ENCODE peak calls at places on chromosome 18, in five cellular contexts. One of them, this sample, is unnamed. For H3K36me3, the result is how much of the 10 kb centered on the place peaks cover.

GRCh38 chr18:57209697-57210096 is 62.8 kb downstream of the BOD1L2 start:
- DNase-seq in HepG2: no peak
- DNase-seq in lower lobe of right lung: no peak
- DNase-seq in fibroblast of lung: no peak
- DNase-seq in GM23248: no peak
- DNase-seq in this sample: no peak

GRCh38 chr18:5879479-5879882 is 15.8 kb downstream of the TMEM200C start:
- DNase-seq in HepG2: peak
- DNase-seq in lower lobe of right lung: no peak
- DNase-seq in fibroblast of lung: peak
- DNase-seq in GM23248: peak
- DNase-seq in this sample: no peak

GRCh38 chr18:23135679-23136325 is 517 bp downstream of the CABLES1 start:
- DNase-seq in HepG2: no peak
- DNase-seq in lower lobe of right lung: peak
- DNase-seq in fibroblast of lung: no peak
- DNase-seq in GM23248: peak
- DNase-seq in this sample: no peak

GRCh38 chr18:513826-514530 is 13.5 kb upstream of the COLEC12 start:
- DNase-seq in HepG2: no peak
- DNase-seq in lower lobe of right lung: no peak
- DNase-seq in fibroblast of lung: no peak
- DNase-seq in GM23248: no peak
- DNase-seq in this sample: no peak

GRCh38 chr18:79784071-79784913 is 13.4 kb upstream of the KCNG2 start:
- DNase-seq in HepG2: no peak
- DNase-seq in lower lobe of right lung: peak
- DNase-seq in fibroblast of lung: no peak
- DNase-seq in GM23248: no peak
- DNase-seq in this sample: no peak

GRCh38 chr18:58208207-58208944 is 164.3 kb downstream of the NEDD4L start:
- DNase-seq in HepG2: no peak
- DNase-seq in lower lobe of right lung: no peak
- DNase-seq in fibroblast of lung: peak
- DNase-seq in GM23248: peak
- DNase-seq in this sample: no peak

GRCh38 chr18:46632401-46633089 is 24.5 kb downstream of the LOXHD1 start:
- DNase-seq in HepG2: no peak
- DNase-seq in lower lobe of right lung: no peak
- DNase-seq in fibroblast of lung: no peak
- DNase-seq in GM23248: peak
- DNase-seq in this sample: peak

GRCh38 chr18:58970943-58971799 is 106.5 kb downstream of the ZNF532 start:
- DNase-seq in HepG2: no peak
- DNase-seq in lower lobe of right lung: no peak
- DNase-seq in fibroblast of lung: no peak
- DNase-seq in GM23248: no peak
- DNase-seq in this sample: no peak

GRCh38 chr18:79062806-79063205 is 6.4 kb upstream of the ATP9B start:
- DNase-seq in HepG2: peak
- DNase-seq in lower lobe of right lung: peak
- DNase-seq in fibroblast of lung: no peak
- DNase-seq in GM23248: no peak
- DNase-seq in this sample: no peak

GRCh38 chr18:77087391-77088141 is 45.0 kb downstream of the MBP start:
- DNase-seq in HepG2: no peak
- DNase-seq in lower lobe of right lung: peak
- DNase-seq in fibroblast of lung: peak
- DNase-seq in GM23248: peak
- DNase-seq in this sample: no peak

GRCh38 chr18:47317824-47318508 is 66.5 kb upstream of the SKOR2 start:
- DNase-seq in HepG2: no peak
- DNase-seq in lower lobe of right lung: no peak
- DNase-seq in fibroblast of lung: no peak
- DNase-seq in GM23248: no peak
- DNase-seq in this sample: no peak

GRCh38 chr18:2326999-2327398 is 244.3 kb downstream of the METTL4 start:
- DNase-seq in HepG2: no peak
- DNase-seq in lower lobe of right lung: no peak
- DNase-seq in fibroblast of lung: no peak
- DNase-seq in GM23248: peak
- DNase-seq in this sample: no peak

GRCh38 chr18:23166863-23167531 is 31.7 kb downstream of the CABLES1 start:
- DNase-seq in HepG2: no peak
- DNase-seq in lower lobe of right lung: no peak
- DNase-seq in fibroblast of lung: no peak
- DNase-seq in GM23248: peak
- DNase-seq in this sample: no peak

GRCh38 chr18:76553715-76554603 is 58.9 kb upstream of the ZNF516 start:
- DNase-seq in HepG2: peak
- DNase-seq in lower lobe of right lung: no peak
- DNase-seq in fibroblast of lung: peak
- DNase-seq in GM23248: peak
- DNase-seq in this sample: no peak

GRCh38 chr18:78151234-78151633 is 828.4 kb upstream of the SALL3 start:
- DNase-seq in HepG2: no peak
- DNase-seq in lower lobe of right lung: no peak
- DNase-seq in fibroblast of lung: no peak
- DNase-seq in GM23248: no peak
- DNase-seq in this sample: no peak

GRCh38 chr18:79402209-79402576 is 6.5 kb downstream of the NFATC1 start:
- DNase-seq in HepG2: no peak
- DNase-seq in lower lobe of right lung: peak
- DNase-seq in fibroblast of lung: no peak
- DNase-seq in GM23248: no peak
- DNase-seq in this sample: no peak

GRCh38 chr18:7568426-7568825 is 1.3 kb downstream of the PTPRM start:
- DNase-seq in HepG2: peak
- DNase-seq in lower lobe of right lung: peak
- DNase-seq in fibroblast of lung: peak
- DNase-seq in GM23248: peak
- DNase-seq in this sample: no peak

GRCh38 chr18:30675072-30675471 is 367.5 kb downstream of the DSC3 start:
- DNase-seq in HepG2: no peak
- DNase-seq in lower lobe of right lung: no peak
- DNase-seq in fibroblast of lung: no peak
- DNase-seq in GM23248: no peak
- DNase-seq in this sample: no peak

GRCh38 chr18:79497638-79498081 is 101.9 kb downstream of the NFATC1 start:
- DNase-seq in HepG2: no peak
- DNase-seq in lower lobe of right lung: no peak
- DNase-seq in fibroblast of lung: no peak
- DNase-seq in GM23248: no peak
- DNase-seq in this sample: no peak

GRCh38 chr18:32138332-32138731 is 46.7 kb downstream of the RNF138 start:
- DNase-seq in HepG2: no peak
- DNase-seq in lower lobe of right lung: no peak
- DNase-seq in fibroblast of lung: no peak
- DNase-seq in GM23248: no peak
- DNase-seq in this sample: no peak

GRCh38 chr18:58887613-58887963 is 22.9 kb downstream of the ZNF532 start:
- DNase-seq in HepG2: no peak
- DNase-seq in lower lobe of right lung: peak
- DNase-seq in fibroblast of lung: no peak
- DNase-seq in GM23248: no peak
- DNase-seq in this sample: peak

GRCh38 chr18:12944724-12945123 is 3.1 kb upstream of the SEH1L start:
- DNase-seq in HepG2: no peak
- DNase-seq in lower lobe of right lung: no peak
- DNase-seq in fibroblast of lung: no peak
- DNase-seq in GM23248: peak
- DNase-seq in this sample: peak

GRCh38 chr18:31512203-31512764 is 14.3 kb downstream of the DSG2 start:
- DNase-seq in HepG2: peak
- DNase-seq in lower lobe of right lung: no peak
- DNase-seq in fibroblast of lung: peak
- DNase-seq in GM23248: peak
- DNase-seq in this sample: no peak

GRCh38 chr18:13616525-13617035 is 109.8 kb downstream of the FAM210A start:
- DNase-seq in HepG2: no peak
- DNase-seq in lower lobe of right lung: no peak
- DNase-seq in fibroblast of lung: no peak
- DNase-seq in GM23248: no peak
- DNase-seq in this sample: peak

GRCh38 chr18:42578781-42579180 is 536.7 kb downstream of the RIT2 start:
- DNase-seq in HepG2: no peak
- DNase-seq in lower lobe of right lung: no peak
- DNase-seq in fibroblast of lung: no peak
- DNase-seq in GM23248: peak
- DNase-seq in this sample: no peak

GRCh38 chr18:2981212-2981728 is 31.7 kb downstream of the LPIN2 start:
- DNase-seq in HepG2: no peak
- DNase-seq in lower lobe of right lung: no peak
- DNase-seq in fibroblast of lung: peak
- DNase-seq in GM23248: peak
- DNase-seq in this sample: no peak

GRCh38 chr18:32167980-32168379 is 21.9 kb upstream of the MEP1B start:
- DNase-seq in HepG2: no peak
- DNase-seq in lower lobe of right lung: no peak
- DNase-seq in fibroblast of lung: no peak
- DNase-seq in GM23248: peak
- DNase-seq in this sample: no peak

GRCh38 chr18:45169610-45170009 is 445.7 kb upstream of the SLC14A2 start:
- DNase-seq in HepG2: no peak
- DNase-seq in lower lobe of right lung: no peak
- DNase-seq in fibroblast of lung: peak
- DNase-seq in GM23248: peak
- DNase-seq in this sample: peak

GRCh38 chr18:59455728-59456276 is 96.7 kb upstream of the LMAN1 start:
- DNase-seq in HepG2: no peak
- DNase-seq in lower lobe of right lung: no peak
- DNase-seq in fibroblast of lung: no peak
- DNase-seq in GM23248: no peak
- DNase-seq in this sample: no peak

GRCh38 chr18:11651899-11652298 is 37.2 kb upstream of the GNAL start:
- DNase-seq in HepG2: no peak
- DNase-seq in lower lobe of right lung: no peak
- DNase-seq in fibroblast of lung: no peak
- DNase-seq in GM23248: no peak
- DNase-seq in this sample: no peak

GRCh38 chr18:11655605-11655932 is 33.5 kb upstream of the GNAL start:
- DNase-seq in HepG2: no peak
- DNase-seq in lower lobe of right lung: no peak
- DNase-seq in fibroblast of lung: no peak
- DNase-seq in GM23248: no peak
- DNase-seq in this sample: no peak

GRCh38 chr18:11654736-11655604 is 34.1 kb upstream of the GNAL start:
- DNase-seq in HepG2: no peak
- DNase-seq in lower lobe of right lung: peak
- DNase-seq in fibroblast of lung: peak
- DNase-seq in GM23248: peak
- DNase-seq in this sample: no peak

GRCh38 chr18:11657152-11657551 is 31.9 kb upstream of the GNAL start:
- DNase-seq in HepG2: no peak
- DNase-seq in lower lobe of right lung: no peak
- DNase-seq in fibroblast of lung: no peak
- DNase-seq in GM23248: no peak
- DNase-seq in this sample: no peak

GRCh38 chr18:11653521-11653920 is 35.5 kb upstream of the GNAL start:
- DNase-seq in HepG2: no peak
- DNase-seq in lower lobe of right lung: no peak
- DNase-seq in fibroblast of lung: no peak
- DNase-seq in GM23248: no peak
- DNase-seq in this sample: no peak
- H3K36me3 ChIP-seq in HepG2: under half
- H3K36me3 ChIP-seq in lower lobe of right lung: under half
- H3K36me3 ChIP-seq in fibroblast of lung: under half
- H3K36me3 ChIP-seq in GM23248: under half
- H3K36me3 ChIP-seq in this sample: under half

DNA sequence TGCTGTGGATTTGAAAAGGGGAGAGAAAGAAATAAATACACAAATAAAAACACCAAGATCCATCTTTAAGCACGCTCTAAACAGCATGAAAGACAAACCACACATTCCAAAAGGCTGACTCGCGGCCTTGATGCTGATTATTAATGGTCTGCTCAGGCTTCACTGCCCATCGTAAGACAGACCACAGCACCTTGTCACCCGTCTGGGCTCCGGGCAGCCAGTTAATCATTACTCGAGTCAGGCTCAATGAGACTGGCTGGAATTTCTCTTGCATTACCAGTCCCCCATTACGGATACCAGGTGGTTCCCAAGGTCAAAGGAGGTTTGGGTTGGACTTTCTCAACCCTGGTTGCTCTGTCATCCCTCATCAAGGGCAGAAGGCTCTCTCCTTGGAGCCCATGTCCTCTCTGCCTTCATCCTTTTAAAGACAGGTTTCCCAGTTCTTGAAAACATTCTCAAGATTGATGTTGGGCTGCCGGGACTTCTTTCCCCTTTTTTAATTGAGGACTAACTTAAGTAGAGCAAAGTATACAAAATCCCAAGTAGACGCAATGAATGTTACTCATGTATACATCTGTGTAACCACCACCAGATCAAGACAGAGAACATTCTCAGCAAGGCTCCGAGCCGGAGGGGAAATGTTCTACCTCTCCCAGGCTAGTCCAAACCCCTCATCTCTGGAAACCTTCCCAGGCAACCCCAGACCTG is 8.1 kb downstream of the SMAD7 start:
- DNase-seq in HepG2: peak
- DNase-seq in lower lobe of right lung: no peak
- DNase-seq in fibroblast of lung: peak
- DNase-seq in GM23248: peak
- DNase-seq in this sample: no peak
- H3K36me3 ChIP-seq in HepG2: under half
- H3K36me3 ChIP-seq in lower lobe of right lung: half or more
- H3K36me3 ChIP-seq in fibroblast of lung: under half
- H3K36me3 ChIP-seq in GM23248: under half
- H3K36me3 ChIP-seq in this sample: under half

DNA sequence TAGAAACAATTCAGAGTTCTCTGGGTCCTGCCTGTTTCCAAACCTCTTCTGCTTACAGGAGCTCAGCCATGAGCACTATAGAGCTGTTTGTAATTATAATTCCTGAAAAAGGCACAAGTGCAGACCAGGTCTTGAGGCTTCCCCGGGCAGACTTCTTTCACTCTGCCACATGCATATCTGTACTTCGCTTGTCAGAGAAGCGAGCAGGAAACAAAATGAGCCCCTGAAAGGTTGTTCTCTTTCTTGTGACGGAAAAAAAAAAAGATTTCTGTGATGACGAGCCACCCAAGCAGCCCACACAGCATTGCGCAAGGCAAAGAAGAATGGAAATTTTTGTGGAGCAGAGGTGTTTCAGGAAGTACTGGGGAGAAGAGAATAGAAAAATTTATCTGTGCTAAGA is 53.9 kb upstream of the LINC00305 start:
- DNase-seq in HepG2: no peak
- DNase-seq in lower lobe of right lung: no peak
- DNase-seq in fibroblast of lung: no peak
- DNase-seq in GM23248: peak
- DNase-seq in this sample: no peak
- H3K36me3 ChIP-seq in HepG2: under half
- H3K36me3 ChIP-seq in lower lobe of right lung: under half
- H3K36me3 ChIP-seq in fibroblast of lung: under half
- H3K36me3 ChIP-seq in GM23248: under half
- H3K36me3 ChIP-seq in this sample: under half

DNA sequence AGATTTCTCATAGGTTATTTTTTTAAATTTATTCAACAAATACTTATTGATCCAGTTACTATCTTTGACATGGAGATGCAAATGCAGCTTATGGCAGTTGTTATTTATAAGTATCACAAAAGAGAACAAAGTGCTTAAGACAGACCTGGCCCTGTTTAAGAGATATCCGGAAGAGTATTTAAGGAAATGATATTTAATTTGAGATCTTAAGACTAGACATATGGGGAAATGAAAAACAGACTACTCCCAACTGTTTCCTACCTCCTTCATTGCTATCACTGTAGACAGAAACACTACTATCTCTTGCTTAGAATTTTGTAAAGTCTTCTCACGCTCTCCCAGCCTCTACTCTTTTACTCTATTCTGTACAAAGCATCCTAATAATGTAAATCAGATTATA is 36.0 kb downstream of the RPRD1A start:
- DNase-seq in HepG2: no peak
- DNase-seq in lower lobe of right lung: no peak
- DNase-seq in fibroblast of lung: no peak
- DNase-seq in GM23248: no peak
- DNase-seq in this sample: no peak
- H3K36me3 ChIP-seq in HepG2: under half
- H3K36me3 ChIP-seq in lower lobe of right lung: under half
- H3K36me3 ChIP-seq in fibroblast of lung: under half
- H3K36me3 ChIP-seq in GM23248: under half
- H3K36me3 ChIP-seq in this sample: under half

This sample was measured in right atrium auricular region.